ENCODE peak calls at places on chromosomes 12 and 14, in ten cellular contexts. Z, I, C, D, Y, X, A, H, O and P are unnamed samples.
A peak's percentile ranks its signal among the peaks of the same experiment; 100 is the strongest.

GRCh38 chr12:27539191-27539631 is 15.2 kb downstream of the PPFIBP1 start:
- DNase-seq in Z (no peak), I (no peak), C (no peak), D (no peak), Y (no peak), X (no peak), A (peak; percentile 85), H (no peak), O (no peak), P (no peak)

GRCh38 chr12:1104088-1104800 is 113.2 kb downstream of the ERC1 start:
- DNase-seq in Z (no peak), I (no peak), C (no peak), D (no peak), Y (no peak), X (no peak), A (no peak), H (no peak), O (peak; percentile 43), P (no peak)

GRCh38 chr12:58640314-58640713 is 280.0 kb downstream of the LRIG3 start:
- DNase-seq in Z (no peak), I (no peak), C (no peak), D (no peak), Y (no peak), X (no peak), A (peak; percentile 12), H (no peak), O (no peak), P (no peak)

GRCh38 chr14:76186318-76187027 is 34.8 kb downstream of the GPATCH2L start:
- DNase-seq in Z (no peak), I (no peak), C (no peak), D (no peak), Y (no peak), X (no peak), A (no peak), H (no peak), O (no peak), P (peak; percentile 26)

GRCh38 chr12:50087995-50088394 is 2.9 kb downstream of the SMARCD1 start:
- DNase-seq in Z (no peak), I (no peak), C (no peak), D (no peak), Y (no peak), X (no peak), A (peak; percentile 36), H (no peak), O (no peak), P (no peak)

GRCh38 chr12:31922341-31923062 is 36.7 kb upstream of the RESF1 start:
- DNase-seq in Z (no peak), I (peak; percentile 37), C (no peak), D (no peak), Y (no peak), X (no peak), A (peak; percentile 19), H (no peak), O (peak; percentile 57), P (no peak)

GRCh38 chr14:103552011-103552797 is 10.3 kb downstream of the BAG5 start:
- DNase-seq in Z (no peak), I (no peak), C (no peak), D (peak; percentile 27), Y (no peak), X (no peak), A (no peak), H (peak; percentile 66), O (no peak), P (no peak)

GRCh38 chr12:48996794-48997718 is 2.1 kb downstream of the DDN start:
- DNase-seq in Z (peak; percentile 97), I (peak; percentile 87), C (peak; percentile 81), D (peak; percentile 86), Y (peak; percentile 91), X (peak; percentile 74), A (peak; percentile 68), H (peak; percentile 80), O (peak; percentile 71), P (peak; percentile 60)

GRCh38 chr12:2877959-2878732 is 1.1 kb downstream of the RHNO1 start:
- DNase-seq in Z (peak; percentile 62), I (peak; percentile 70), C (no peak), D (no peak), Y (no peak), X (no peak), A (peak; percentile 72), H (no peak), O (peak; percentile 54), P (no peak)

GRCh38 chr12:27015730-27016076 is 1.5 kb upstream of the TM7SF3 start:
- DNase-seq in Z (no peak), I (peak; percentile 64), C (no peak), D (no peak), Y (no peak), X (no peak), A (peak; percentile 73), H (no peak), O (peak; percentile 62), P (peak; percentile 36)

GRCh38 chr14:104926619-104927431 is 2.1 kb downstream of the PLD4 start:
- DNase-seq in Z (no peak), I (no peak), C (no peak), D (peak; percentile 35), Y (no peak), X (no peak), A (no peak), H (peak; percentile 9), O (peak; percentile 91), P (peak; percentile 82)

GRCh38 chr14:74882103-74882920 is 596 bp downstream of the DLST start:
- DNase-seq in Z (no peak), I (peak; percentile 50), C (peak; percentile 64), D (peak; percentile 76), Y (peak; percentile 30), X (peak; percentile 58), A (peak; percentile 63), H (peak; percentile 34), O (peak; percentile 70), P (no peak)

GRCh38 chr12:57430931-57431566 is at the start of gene R3HDM2:
- DNase-seq in Z (peak; percentile 99), I (peak; percentile 97), C (peak; percentile 98), D (peak; percentile 96), Y (peak; percentile 96), X (peak; percentile 96), A (peak; percentile 94), H (peak; percentile 97), O (peak; percentile 96), P (peak; percentile 97)

GRCh38 chr12:57439762-57440266 is 5.2 kb downstream of the INHBC start:
- DNase-seq in Z (no peak), I (no peak), C (no peak), D (no peak), Y (no peak), X (no peak), A (no peak), H (no peak), O (no peak), P (no peak)

GRCh38 chr12:57433370-57433769 is 1.2 kb upstream of the INHBC start:
- DNase-seq in Z (peak; percentile 6), I (no peak), C (peak; percentile 3), D (no peak), Y (no peak), X (no peak), A (no peak), H (no peak), O (no peak), P (no peak)

GRCh38 chr12:57434517-57435223 is at the start of gene INHBC:
- DNase-seq in Z (no peak), I (no peak), C (no peak), D (no peak), Y (no peak), X (no peak), A (no peak), H (no peak), O (no peak), P (no peak)

GRCh38 chr12:57435288-57435687 is 704 bp downstream of the INHBC start:
- DNase-seq in Z (no peak), I (no peak), C (no peak), D (no peak), Y (no peak), X (peak; percentile 33), A (no peak), H (no peak), O (no peak), P (no peak)
- H3K4me3 ChIP-seq in Z (no peak overlapping the region), I (no peak overlapping the region), C (no peak overlapping the region), D (no peak overlapping the region), Y (no peak overlapping the region), X (no peak overlapping the region), A (no peak overlapping the region), H (no peak overlapping the region), O (no peak overlapping the region), P (no peak overlapping the region)

DNA sequence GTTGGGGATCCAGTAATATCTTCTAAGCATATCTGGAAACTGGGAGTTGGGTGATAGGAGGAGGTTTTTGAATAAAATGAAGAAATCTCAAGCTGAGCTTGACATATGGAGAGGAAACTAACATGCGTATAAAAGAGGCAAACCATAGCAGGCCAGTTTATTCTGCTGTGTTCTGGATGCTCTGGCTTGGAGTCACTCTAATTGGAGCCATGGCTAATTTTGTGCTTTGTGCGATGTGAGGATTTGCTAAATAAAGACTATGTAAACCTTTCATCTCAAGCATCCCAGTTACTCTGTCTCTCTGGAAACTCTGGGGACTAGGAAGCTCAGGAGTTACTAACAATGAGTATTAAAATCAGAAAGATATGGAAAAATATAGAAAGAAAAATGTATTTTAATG is 66.5 kb downstream of the ATF7IP start:
- DNase-seq in Z (no peak), I (peak; percentile 39), C (no peak), D (no peak), Y (no peak), X (no peak), A (no peak), H (no peak), O (no peak), P (no peak)
- H3K36me3 ChIP-seq in Z (peaks cover 66% of the 10 kb centered on the region), I (peaks cover 33% of the 10 kb centered on the region), C (peaks cover 35% of the 10 kb centered on the region), D (no peaks in the 10 kb centered on the region), Y (peaks cover 55% of the 10 kb centered on the region), X (peaks cover 26% of the 10 kb centered on the region), A (peaks cover 3% of the 10 kb centered on the region), H (peaks cover 41% of the 10 kb centered on the region), O (peaks cover 91% of the 10 kb centered on the region), P (peaks cover 3% of the 10 kb centered on the region)

DNA sequence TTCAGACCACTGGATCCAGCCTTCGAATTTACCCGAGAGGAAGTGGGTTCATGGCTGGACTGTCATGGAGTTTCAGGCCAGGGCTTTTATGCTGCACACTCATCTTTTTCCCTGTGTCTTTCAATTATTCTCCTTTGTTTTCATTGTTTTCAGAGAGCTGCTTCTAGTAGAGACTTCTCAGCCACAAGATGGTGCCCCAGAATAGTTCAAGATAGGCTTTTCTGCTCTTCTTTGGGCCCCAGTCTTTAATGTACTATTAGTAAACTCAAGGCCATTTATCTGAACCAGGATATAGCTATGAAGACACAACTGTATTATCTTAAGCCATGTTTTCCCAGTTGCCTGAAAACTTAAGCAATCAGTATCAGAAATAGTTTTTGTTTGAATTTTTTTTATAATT is 30.4 kb upstream of the PSMA6 start:
- DNase-seq in Z (no peak), I (no peak), C (no peak), D (no peak), Y (no peak), X (no peak), A (peak; percentile 31), H (no peak), O (peak; percentile 16), P (no peak)
- TF ChIP-seq CTCF in Z (no peak), I (no peak), C (no peak), D (no peak), Y (peak; percentile 9), X (peak; percentile 52), A (peak; percentile 14), H (peak; percentile 56), O (peak; percentile 52), P (peak; percentile 21)

GRCh38 chr14:85527458-85527857 is 2.5 kb upstream of the FLRT2 start:
- DNase-seq in Z (no peak), I (peak; percentile 30), C (no peak), D (no peak), Y (no peak), X (no peak), A (peak; percentile 25), H (no peak), O (no peak), P (no peak)
- H3K4me3 ChIP-seq in Z (no peak overlapping the region), I (peak overlapping the region; percentile 77), C (no peak overlapping the region), D (no peak overlapping the region), Y (no peak overlapping the region), X (no peak overlapping the region), A (no peak overlapping the region), H (no peak overlapping the region), O (no peak overlapping the region), P (no peak overlapping the region)

GRCh38 chr12:52076811-52077210 is 2.7 kb upstream of the SMIM41 start:
- DNase-seq in Z (no peak), I (no peak), C (no peak), D (no peak), Y (no peak), X (no peak), A (no peak), H (no peak), O (no peak), P (no peak)
- H3K36me3 ChIP-seq in Z (peaks cover 51% of the 10 kb centered on the region), I (peaks cover 42% of the 10 kb centered on the region), C (peaks cover 75% of the 10 kb centered on the region), D (no peaks in the 10 kb centered on the region), Y (peaks cover 57% of the 10 kb centered on the region), X (peaks cover 61% of the 10 kb centered on the region), A (peaks cover 24% of the 10 kb centered on the region), H (peaks cover 54% of the 10 kb centered on the region), O (peaks cover 79% of the 10 kb centered on the region), P (peaks cover 24% of the 10 kb centered on the region)